ENCODE peak calls at places on chromosomes 13 and 19, in seven cellular contexts. H, O, L, S, U, X and T are unnamed samples.

GRCh38 chr13:27355894-27356293 is 68.5 kb upstream of the GTF3A start:
- DNase-seq in H (no peak), O (no peak), L (no peak), S (no peak), U (no peak), X (no peak), T (no peak)

GRCh38 chr19:19039901-19040300 is 6.5 kb downstream of the ARMC6 start:
- DNase-seq in H (no peak), O (no peak), L (no peak), S (no peak), U (no peak), X (no peak), T (no peak)

GRCh38 chr19:4866595-4867424 is 657 bp downstream of the PLIN3 start:
- DNase-seq in H (peak; percentile 35), O (peak; percentile 48), L (peak; percentile 55), S (peak; percentile 42), U (no peak), X (peak; percentile 78), T (peak; percentile 17)

GRCh38 chr19:23015660-23016059 is 12.7 kb upstream of the ZNF728 start:
- DNase-seq in H (no peak), O (no peak), L (no peak), S (no peak), U (no peak), X (no peak), T (no peak)

GRCh38 chr13:73767191-73767741 is 366.9 kb downstream of the KLF12 start:
- DNase-seq in H (no peak), O (no peak), L (peak; percentile 47), S (no peak), U (no peak), X (no peak), T (peak; percentile 51)

GRCh38 chr13:113776231-113777125 is 17.5 kb downstream of the TMEM255B start:
- DNase-seq in H (no peak), O (no peak), L (no peak), S (no peak), U (no peak), X (no peak), T (no peak)

GRCh38 chr19:4295972-4296771 is 6.0 kb downstream of the TMIGD2 start:
- DNase-seq in H (no peak), O (no peak), L (peak; percentile 18), S (no peak), U (no peak), X (no peak), T (no peak)

GRCh38 chr19:22515435-22515834 is 93.3 kb upstream of the ZNF98 start:
- DNase-seq in H (no peak), O (no peak), L (no peak), S (no peak), U (no peak), X (no peak), T (no peak)

GRCh38 chr13:38980628-38981078 is 10.0 kb downstream of the STOML3 start:
- DNase-seq in H (no peak), O (no peak), L (no peak), S (no peak), U (no peak), X (no peak), T (no peak)

GRCh38 chr13:113083402-113084061 is 22.1 kb upstream of the F7 start:
- DNase-seq in H (no peak), O (peak; percentile 30), L (no peak), S (peak; percentile 65), U (no peak), X (no peak), T (no peak)

GRCh38 chr19:40570313-40571004 is 6.2 kb upstream of the SHKBP1 start:
- DNase-seq in H (peak; percentile 100), O (peak; percentile 97), L (peak; percentile 99), S (peak; percentile 99), U (peak; percentile 96), X (peak; percentile 99), T (peak; percentile 94)
- TF ChIP-seq CTCF in H (peak; percentile 59), O (no peak), L (peak; percentile 36), S (peak; percentile 39), U (no peak), X (no peak), T (no peak)

DNA sequence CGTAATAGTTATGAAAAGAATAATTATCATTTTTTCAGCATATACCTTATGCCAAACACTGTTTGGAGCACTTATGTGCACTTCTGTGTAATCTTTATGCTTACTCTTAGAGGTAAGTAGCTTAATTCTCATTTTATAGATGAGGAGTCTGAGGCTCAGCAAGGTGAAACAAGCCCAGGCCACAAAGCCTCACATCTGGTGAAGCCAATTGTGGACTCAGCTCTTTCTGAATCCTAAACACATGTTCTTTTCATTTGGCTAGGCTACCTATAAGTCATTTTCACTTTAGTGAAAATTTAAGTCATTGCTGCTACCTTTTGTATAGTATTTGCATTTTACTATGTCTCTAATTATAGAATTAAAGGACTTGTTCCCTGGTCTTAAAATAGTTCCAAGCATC is 84.0 kb downstream of the CYSLTR2 start:
- DNase-seq in H (no peak), O (no peak), L (no peak), S (no peak), U (no peak), X (no peak), T (no peak)
- H3K27ac ChIP-seq in H (no peak overlapping the region), O (no peak overlapping the region), L (no peak overlapping the region), S (no peak overlapping the region), U (no peak overlapping the region), X (no peak overlapping the region), T (no peak overlapping the region)

GRCh38 chr19:1271528-1272422 is 2.6 kb downstream of the CIRBP start:
- DNase-seq in H (no peak), O (no peak), L (no peak), S (no peak), U (no peak), X (no peak), T (no peak)
- H3K4me1 ChIP-seq in H (peaks cover 59% of the 10 kb centered on the region), O (peaks cover 76% of the 10 kb centered on the region), L (peaks cover 42% of the 10 kb centered on the region), S (peaks cover 84% of the 10 kb centered on the region), U (peaks cover 37% of the 10 kb centered on the region), X (peaks cover 58% of the 10 kb centered on the region), T (peaks cover 85% of the 10 kb centered on the region)

DNA sequence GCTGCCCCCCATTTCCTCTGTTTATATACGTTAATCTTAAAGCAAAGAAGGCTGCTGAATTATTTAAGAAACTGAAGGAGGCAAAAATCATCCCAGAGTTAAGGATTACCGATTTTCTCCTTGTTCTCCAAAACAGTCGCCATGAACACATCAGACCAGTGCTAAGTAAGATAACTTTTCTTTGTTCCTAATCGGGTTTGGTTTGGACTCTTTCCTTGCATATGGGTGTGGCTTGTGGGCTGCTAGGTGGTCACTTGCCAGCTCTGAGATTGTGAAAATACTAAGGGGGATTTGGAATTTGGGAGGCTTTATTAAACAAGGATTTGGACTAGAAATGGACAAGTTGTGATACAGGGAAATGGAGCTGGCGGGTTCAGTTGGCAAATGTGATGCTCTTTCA is 212.1 kb downstream of the OXGR1 start:
- DNase-seq in H (no peak), O (no peak), L (no peak), S (no peak), U (no peak), X (no peak), T (no peak)
- TF ChIP-seq CTCF in H (no peak), O (no peak), L (no peak), S (no peak), U (no peak), X (no peak), T (no peak)

GRCh38 chr13:36685912-36686311 is 12.1 kb downstream of the SERTM1 start:
- DNase-seq in H (no peak), O (no peak), L (no peak), S (no peak), U (no peak), X (no peak), T (no peak)
- H3K27ac ChIP-seq in H (no peak overlapping the region), O (no peak overlapping the region), L (no peak overlapping the region), S (no peak overlapping the region), U (no peak overlapping the region), X (no peak overlapping the region), T (no peak overlapping the region)

DNA sequence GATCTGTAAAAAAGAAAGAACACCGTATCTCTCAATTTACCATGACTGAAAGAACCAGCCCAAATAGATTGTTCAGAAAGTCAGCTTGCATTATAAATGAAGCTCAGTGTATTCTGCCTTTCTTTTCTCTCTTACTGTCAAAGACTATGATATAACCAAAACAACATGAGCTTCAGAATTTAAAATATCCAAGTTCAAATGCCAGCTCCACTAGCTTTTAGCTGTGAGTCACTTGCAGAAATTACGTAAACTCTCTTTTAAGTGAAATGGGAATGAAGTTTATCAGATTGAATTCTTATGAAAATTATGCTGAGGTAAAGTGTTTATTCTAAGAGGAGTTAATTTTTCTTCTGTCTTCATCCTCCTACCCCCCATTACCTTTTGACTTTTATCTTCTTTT is 20.0 kb upstream of the POSTN start:
- DNase-seq in H (no peak), O (no peak), L (peak; percentile 14), S (no peak), U (peak; percentile 41), X (no peak), T (no peak)
- H3K4me1 ChIP-seq in H (peaks cover 26% of the 10 kb centered on the region), O (no peaks in the 10 kb centered on the region), L (peaks cover 8% of the 10 kb centered on the region), S (no peaks in the 10 kb centered on the region), U (peaks cover 32% of the 10 kb centered on the region), X (no peaks in the 10 kb centered on the region), T (no peaks in the 10 kb centered on the region)

DNA sequence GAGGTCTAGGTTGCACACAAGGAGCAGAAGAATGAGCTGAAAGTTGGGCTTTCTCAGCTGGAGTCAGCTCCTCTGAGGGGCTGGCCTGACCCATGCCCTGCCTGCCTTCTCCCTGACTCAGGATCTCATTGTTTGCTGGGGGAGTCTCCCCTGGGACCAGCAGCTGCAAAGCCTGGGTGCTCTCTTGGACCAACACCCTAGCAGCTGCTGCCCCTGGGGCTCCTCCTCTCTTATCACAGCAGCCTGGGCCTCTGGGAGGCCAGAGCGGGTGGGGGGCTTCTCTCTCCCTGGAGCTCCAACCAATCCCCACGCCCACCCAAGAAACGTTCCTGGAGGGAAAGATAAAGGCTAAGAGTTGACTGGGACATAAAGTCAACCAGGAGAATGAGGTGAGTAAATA is 1.6 kb upstream of the FCGBP start:
- DNase-seq in H (no peak), O (no peak), L (no peak), S (no peak), U (no peak), X (no peak), T (no peak)
- TF ChIP-seq CTCF in H (no peak), O (no peak), L (no peak), S (no peak), U (no peak), X (no peak), T (no peak)

DNA sequence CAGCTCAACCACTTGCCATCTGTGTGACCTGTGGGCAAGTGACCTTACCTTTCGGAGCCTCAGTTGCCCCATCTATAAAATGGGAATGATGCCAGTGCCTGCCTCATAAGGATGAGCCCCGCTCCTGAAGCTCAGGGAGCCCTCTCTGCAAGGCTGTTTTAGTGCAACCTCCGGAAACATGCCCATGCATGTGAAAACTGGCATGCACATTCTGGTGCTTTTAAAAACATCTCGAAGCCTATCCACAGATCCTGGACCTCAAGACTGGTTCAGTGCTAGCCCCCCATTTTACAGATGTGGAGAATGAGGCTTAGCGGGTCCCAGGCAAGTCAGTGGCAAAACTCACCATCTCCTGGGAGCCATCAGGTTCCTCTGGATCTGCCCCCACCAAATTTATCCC is 5.6 kb downstream of the CADM4 start:
- DNase-seq in H (no peak), O (no peak), L (no peak), S (no peak), U (no peak), X (no peak), T (no peak)
- H3K27ac ChIP-seq in H (peak overlapping the region; percentile 68), O (peak overlapping the region; percentile 90), L (no peak overlapping the region), S (no peak overlapping the region), U (no peak overlapping the region), X (no peak overlapping the region), T (no peak overlapping the region)